ENCODE peak calls at places on chromosomes 13 and 19, in eight cellular contexts. O is foreskin keratinocyte, Z is PC-3, C is heart left ventricle, W is dorsolateral prefrontal cortex, H is endodermal cell, M is keratinocyte, G is transverse colon. F is an unnamed sample.

GRCh38 chr13:110634558-110634957 is 19.2 kb downstream of the NAXD start:
- DNase-seq in O (no peak), Z (peak; percentile 25), C (no peak), W (no peak), H (peak; percentile 45), M (no peak), G (no peak), F (no peak)

GRCh38 chr19:15589760-15590451 is 25.1 kb upstream of the CYP4F8 start:
- DNase-seq in O (no peak), Z (no peak), C (no peak), W (no peak), H (no peak), M (no peak), G (no peak), F (no peak)

GRCh38 chr19:7641288-7642276 is 4.7 kb downstream of the STXBP2 start:
- DNase-seq in O (no peak), Z (no peak), C (no peak), W (no peak), H (peak; percentile 81), M (no peak), G (no peak), F (no peak)

GRCh38 chr13:39422845-39423565 is 180.0 kb downstream of the LHFPL6 start:
- DNase-seq in O (no peak), Z (no peak), C (no peak), W (no peak), H (no peak), M (no peak), G (no peak), F (no peak)

GRCh38 chr19:45385392-45386221 is 15.2 kb upstream of the ERCC2 start:
- DNase-seq in O (no peak), Z (no peak), C (no peak), W (no peak), H (peak; percentile 75), M (no peak), G (no peak), F (no peak)

GRCh38 chr19:53961523-53962345 is 1.0 kb upstream of the CACNG8 start:
- DNase-seq in O (no peak), Z (no peak), C (no peak), W (no peak), H (no peak), M (no peak), G (no peak), F (no peak)

GRCh38 chr19:17156947-17157302 is 58.2 kb upstream of the USE1 start:
- DNase-seq in O (no peak), Z (no peak), C (no peak), W (no peak), H (no peak), M (no peak), G (no peak), F (no peak)

GRCh38 chr19:2726160-2726855 is 5.1 kb upstream of the DIRAS1 start:
- DNase-seq in O (no peak), Z (no peak), C (no peak), W (no peak), H (no peak), M (no peak), G (no peak), F (no peak)

GRCh38 chr19:56112313-56112709 is 8.8 kb downstream of the ZNF787 start:
- DNase-seq in O (no peak), Z (no peak), C (no peak), W (no peak), H (no peak), M (no peak), G (no peak), F (no peak)

GRCh38 chr19:1632462-1633268 is 19.8 kb downstream of the TCF3 start:
- DNase-seq in O (no peak), Z (no peak), C (no peak), W (no peak), H (no peak), M (no peak), G (peak; percentile 80), F (no peak)

GRCh38 chr13:26978081-26978860 is 193.3 kb downstream of the USP12 start:
- DNase-seq in O (no peak), Z (no peak), C (peak; percentile 47), W (no peak), H (peak; percentile 92), M (no peak), G (no peak), F (no peak)

GRCh38 chr13:105513448-105513847 is 1022.0 kb downstream of the EFNB2 start:
- DNase-seq in O (no peak), Z (peak; percentile 19), C (no peak), W (no peak), H (no peak), M (no peak), G (no peak), F (no peak)

GRCh38 chr19:54282706-54283105 is 1.8 kb upstream of the LILRB2 start:
- DNase-seq in O (no peak), Z (no peak), C (no peak), W (no peak), H (no peak), M (no peak), G (no peak), F (no peak)

GRCh38 chr13:83449666-83450395 is 432.4 kb downstream of the SLITRK1 start:
- DNase-seq in O (peak; percentile 85), Z (peak; percentile 72), C (no peak), W (no peak), H (no peak), M (peak; percentile 35), G (no peak), F (no peak)

GRCh38 chr19:17777840-17778620 is 16.9 kb upstream of the B3GNT3 start:
- DNase-seq in O (no peak), Z (peak; percentile 94), C (peak; percentile 52), W (no peak), H (peak; percentile 99), M (no peak), G (peak; percentile 80), F (peak; percentile 79)

GRCh38 chr19:13070425-13071140 is 32.1 kb downstream of the LYL1 start:
- DNase-seq in O (no peak), Z (no peak), C (no peak), W (no peak), H (no peak), M (no peak), G (no peak), F (no peak)

DNA sequence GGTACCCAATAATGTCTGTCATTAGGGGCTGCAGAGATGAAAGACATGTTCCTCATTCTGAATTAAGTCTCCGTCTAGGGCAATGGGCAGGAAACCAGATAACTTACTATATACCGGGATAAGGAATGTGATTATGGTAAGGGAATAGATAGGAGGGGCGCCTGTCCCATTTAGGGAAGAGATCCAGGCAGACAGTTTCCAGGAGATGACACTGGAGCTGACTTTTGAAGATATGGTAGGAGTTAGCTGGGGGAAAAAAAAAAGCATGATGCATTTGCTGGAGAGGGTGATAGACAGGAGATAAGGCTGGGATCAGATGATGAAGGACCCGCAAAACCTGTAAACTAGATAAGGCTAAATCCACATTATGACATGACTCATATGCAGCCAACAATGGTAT is 340.7 kb downstream of the DCT start:
- DNase-seq in O (no peak), Z (no peak), C (no peak), W (no peak), H (no peak), M (no peak), G (no peak), F (no peak)
- H3K27ac ChIP-seq in O (no peak overlapping the region), Z (no peak overlapping the region), C (no peak overlapping the region), W (no peak overlapping the region), H (no peak overlapping the region), M (no peak overlapping the region), G (no peak overlapping the region), F (no peak overlapping the region)

DNA sequence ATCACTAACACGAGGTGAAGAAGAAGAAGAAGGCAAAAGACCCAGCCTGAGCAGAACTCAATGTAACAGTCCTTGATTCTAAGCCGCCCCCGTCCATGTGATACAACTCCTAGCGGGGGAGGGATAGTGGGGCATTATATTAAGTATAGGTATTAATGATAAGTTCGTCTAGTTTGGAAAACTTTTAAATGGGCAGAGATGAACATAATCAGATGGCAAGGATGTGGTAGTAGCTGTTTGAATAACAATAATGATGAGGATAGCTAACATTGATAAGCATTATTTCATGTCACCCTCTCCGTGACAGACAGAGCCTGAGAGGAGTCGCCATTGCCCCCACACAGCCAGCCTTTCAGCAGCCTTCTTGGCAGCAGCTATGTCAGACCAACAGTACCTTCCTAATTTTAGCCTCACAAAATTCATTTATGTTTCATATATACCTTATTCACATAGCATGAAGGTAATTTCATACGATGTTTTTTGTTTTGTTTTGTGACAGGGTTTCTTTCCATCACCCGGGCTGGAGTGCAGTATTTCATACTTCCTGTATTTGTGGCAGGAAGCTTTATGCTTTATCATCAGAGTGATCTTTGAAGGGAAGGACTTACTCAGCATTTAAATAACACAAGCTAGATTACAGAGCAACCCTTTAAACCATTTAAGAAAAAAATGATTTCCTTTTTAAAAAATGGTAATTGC is 64.4 kb upstream of the NPAS1 start:
- DNase-seq in O (no peak), Z (peak; percentile 58), C (no peak), W (no peak), H (no peak), M (no peak), G (no peak), F (no peak)
- H3K27ac ChIP-seq in O (no peak overlapping the region), Z (peak overlapping the region; percentile 79), C (peak overlapping the region; percentile 19), W (peak overlapping the region; percentile 16), H (no peak overlapping the region), M (no peak overlapping the region), G (peak overlapping the region; percentile 40), F (peak overlapping the region; percentile 47)

GRCh38 chr13:51276684-51277083 is 54.5 kb downstream of the FAM124A start:
- DNase-seq in O (no peak), Z (no peak), C (no peak), W (no peak), H (peak; percentile 17), M (no peak), G (peak; percentile 31), F (no peak)

GRCh38 chr13:51275101-51275500 is 52.9 kb downstream of the FAM124A start:
- DNase-seq in O (no peak), Z (no peak), C (no peak), W (no peak), H (peak; percentile 5), M (no peak), G (no peak), F (no peak)

GRCh38 chr13:51280379-51280940 is 58.3 kb downstream of the FAM124A start:
- DNase-seq in O (no peak), Z (no peak), C (no peak), W (no peak), H (no peak), M (no peak), G (no peak), F (no peak)

GRCh38 chr13:51278426-51279130 is 56.4 kb downstream of the FAM124A start:
- DNase-seq in O (no peak), Z (no peak), C (no peak), W (no peak), H (no peak), M (no peak), G (no peak), F (no peak)

DNA sequence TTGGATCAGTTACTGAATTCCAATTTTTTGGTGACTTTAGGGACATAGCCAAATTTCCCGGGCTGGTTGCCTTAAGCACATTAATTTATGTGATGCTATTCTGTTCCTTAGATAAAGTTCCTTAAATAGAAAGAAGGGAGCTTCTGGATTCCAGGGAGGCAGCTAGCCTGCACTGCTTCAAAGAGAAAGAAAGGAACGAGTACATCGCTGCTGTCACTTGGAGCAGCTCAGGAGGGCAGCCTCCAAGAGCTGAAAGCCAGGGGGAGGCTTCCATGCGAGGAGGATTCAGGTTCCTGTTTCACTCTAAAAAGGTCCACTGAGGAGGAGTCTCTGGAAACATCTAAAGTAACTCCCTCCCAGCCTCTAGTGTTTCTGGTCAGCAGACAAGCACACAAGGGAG is 55.7 kb downstream of the FAM124A start:
- DNase-seq in O (no peak), Z (no peak), C (no peak), W (no peak), H (peak; percentile 37), M (no peak), G (no peak), F (no peak)
- H3K27ac ChIP-seq in O (no peak overlapping the region), Z (no peak overlapping the region), C (no peak overlapping the region), W (peak overlapping the region; percentile 32), H (no peak overlapping the region), M (no peak overlapping the region), G (peak overlapping the region; percentile 56), F (peak overlapping the region; percentile 32)

GRCh38 chr13:36031490-36031889 is 99.7 kb downstream of the DCLK1 start:
- DNase-seq in O (no peak), Z (no peak), C (no peak), W (no peak), H (no peak), M (no peak), G (no peak), F (no peak)
- H3K27ac ChIP-seq in O (no peak overlapping the region), Z (no peak overlapping the region), C (no peak overlapping the region), W (no peak overlapping the region), H (no peak overlapping the region), M (no peak overlapping the region), G (no peak overlapping the region), F (no peak overlapping the region)